ENCODE peak calls at places on chromosomes 11 and 22, in nine cellular contexts. G, X, U, H, B, D, L, M and N are unnamed samples.

GRCh38 chr11:65150513-65151271 is 16.4 kb upstream of the SYVN1 start:
- DNase-seq in G (peak), X (peak), U (peak), H (peak), B (peak), D (peak), L (peak), M (peak), N (peak)

GRCh38 chr11:66313321-66314185 is 3.3 kb downstream of the CD248 start:
- DNase-seq in G (peak), X (peak), U (no peak), H (no peak), B (no peak), D (no peak), L (no peak), M (peak), N (no peak)

GRCh38 chr11:79481795-79482194 is 41.0 kb upstream of the TENM4 start:
- DNase-seq in G (no peak), X (no peak), U (no peak), H (no peak), B (no peak), D (no peak), L (no peak), M (no peak), N (no peak)

GRCh38 chr11:62150887-62151736 is 27.3 kb downstream of the INCENP start:
- DNase-seq in G (no peak), X (peak), U (peak), H (no peak), B (no peak), D (no peak), L (no peak), M (no peak), N (no peak)

GRCh38 chr11:118597556-118597955 is 9.9 kb upstream of the PHLDB1 start:
- DNase-seq in G (no peak), X (no peak), U (peak), H (no peak), B (no peak), D (no peak), L (no peak), M (no peak), N (no peak)

GRCh38 chr11:11451501-11452005 is 98.5 kb upstream of the CSNK2A3 start:
- DNase-seq in G (no peak), X (no peak), U (no peak), H (no peak), B (no peak), D (no peak), L (peak), M (peak), N (no peak)

GRCh38 chr11:93271596-93271995 is 58.9 kb upstream of the DEUP1 start:
- DNase-seq in G (no peak), X (no peak), U (no peak), H (no peak), B (no peak), D (no peak), L (no peak), M (no peak), N (no peak)

GRCh38 chr11:86954288-86955110 is 696 bp downstream of the FZD4 start:
- DNase-seq in G (peak), X (no peak), U (no peak), H (no peak), B (no peak), D (peak), L (no peak), M (no peak), N (no peak)

GRCh38 chr11:44567876-44568256 is 2.4 kb downstream of the CD82 start:
- DNase-seq in G (no peak), X (peak), U (no peak), H (no peak), B (no peak), D (no peak), L (no peak), M (no peak), N (no peak)

GRCh38 chr11:117203069-117203407 is 3.9 kb downstream of the TAGLN start:
- DNase-seq in G (peak), X (no peak), U (no peak), H (no peak), B (no peak), D (no peak), L (no peak), M (no peak), N (no peak)

GRCh38 chr11:107857550-107858216 is 904 bp downstream of the SLC35F2 start:
- DNase-seq in G (no peak), X (no peak), U (no peak), H (no peak), B (no peak), D (no peak), L (no peak), M (no peak), N (no peak)

GRCh38 chr11:72309074-72309598 is 65.2 kb upstream of the PHOX2A start:
- DNase-seq in G (no peak), X (no peak), U (no peak), H (no peak), B (no peak), D (no peak), L (no peak), M (no peak), N (no peak)

GRCh38 chr11:12150831-12151382 is 40.5 kb downstream of the MICAL2 start:
- DNase-seq in G (no peak), X (peak), U (no peak), H (no peak), B (no peak), D (peak), L (no peak), M (no peak), N (no peak)

GRCh38 chr11:64499261-64500004 is 91.6 kb upstream of the SLC22A12 start:
- DNase-seq in G (no peak), X (no peak), U (no peak), H (no peak), B (no peak), D (peak), L (no peak), M (no peak), N (no peak)

GRCh38 chr11:110713469-110713776 is 1.2 kb upstream of the ARHGAP20 start:
- DNase-seq in G (no peak), X (no peak), U (no peak), H (no peak), B (no peak), D (no peak), L (no peak), M (no peak), N (no peak)

GRCh38 chr22:26127126-26127525 is 42.1 kb upstream of the SEZ6L start:
- DNase-seq in G (no peak), X (no peak), U (no peak), H (no peak), B (no peak), D (no peak), L (no peak), M (no peak), N (peak)

GRCh38 chr11:68383976-68384501 is 71.6 kb downstream of the LRP5 start:
- DNase-seq in G (no peak), X (peak), U (peak), H (peak), B (no peak), D (peak), L (peak), M (peak), N (no peak)

GRCh38 chr11:46741600-46742484 is 22.8 kb downstream of the F2 start:
- DNase-seq in G (no peak), X (peak), U (no peak), H (no peak), B (no peak), D (no peak), L (no peak), M (no peak), N (no peak)

GRCh38 chr11:61120865-61121831 is 18.9 kb downstream of the CD5 start:
- DNase-seq in G (no peak), X (no peak), U (peak), H (no peak), B (no peak), D (peak), L (no peak), M (no peak), N (no peak)

GRCh38 chr11:74487875-74488274 is 5.6 kb downstream of the LIPT2 start:
- DNase-seq in G (no peak), X (no peak), U (no peak), H (no peak), B (no peak), D (no peak), L (peak), M (peak), N (no peak)

GRCh38 chr22:41417622-41418390 is 28.8 kb downstream of the TOB2 start:
- DNase-seq in G (peak), X (peak), U (peak), H (peak), B (peak), D (peak), L (no peak), M (no peak), N (no peak)

GRCh38 chr22:19207902-19208283 is 29.4 kb upstream of the SLC25A1 start:
- DNase-seq in G (no peak), X (no peak), U (no peak), H (no peak), B (no peak), D (no peak), L (no peak), M (no peak), N (no peak)

GRCh38 chr22:44703269-44703870 is 1.4 kb downstream of the PRR5 start:
- DNase-seq in G (no peak), X (no peak), U (no peak), H (no peak), B (no peak), D (no peak), L (no peak), M (no peak), N (no peak)

GRCh38 chr22:27063381-27063780 is 406.0 kb downstream of the MIAT start:
- DNase-seq in G (no peak), X (no peak), U (no peak), H (no peak), B (no peak), D (no peak), L (no peak), M (no peak), N (no peak)

GRCh38 chr11:90134420-90135003 is at the start of gene NAALAD2:
- DNase-seq in G (peak), X (peak), U (no peak), H (peak), B (no peak), D (peak), L (no peak), M (peak), N (no peak)

GRCh38 chr11:45238724-45239123 is 47.4 kb downstream of the SYT13 start:
- DNase-seq in G (no peak), X (no peak), U (no peak), H (no peak), B (no peak), D (no peak), L (no peak), M (no peak), N (no peak)

GRCh38 chr11:113447621-113448310 is 27.4 kb downstream of the DRD2 start:
- DNase-seq in G (no peak), X (no peak), U (no peak), H (no peak), B (no peak), D (no peak), L (no peak), M (no peak), N (no peak)

GRCh38 chr11:65036931-65037330 is 4.1 kb upstream of the SAC3D1 start:
- DNase-seq in G (no peak), X (no peak), U (peak), H (peak), B (peak), D (peak), L (no peak), M (no peak), N (no peak)

GRCh38 chr11:63608353-63609345 is 5.6 kb downstream of the PLAAT3 start:
- DNase-seq in G (no peak), X (no peak), U (peak), H (no peak), B (no peak), D (no peak), L (no peak), M (no peak), N (no peak)

GRCh38 chr11:35276396-35276795 is 137.4 kb downstream of the CD44 start:
- DNase-seq in G (no peak), X (no peak), U (peak), H (peak), B (no peak), D (no peak), L (no peak), M (no peak), N (no peak)

GRCh38 chr22:47095395-47096122 is 333.1 kb downstream of the TBC1D22A start:
- DNase-seq in G (no peak), X (no peak), U (no peak), H (no peak), B (no peak), D (no peak), L (no peak), M (no peak), N (no peak)

GRCh38 chr11:77752518-77752917 is 68.0 kb downstream of the RSF1 start:
- DNase-seq in G (no peak), X (no peak), U (no peak), H (no peak), B (no peak), D (no peak), L (no peak), M (no peak), N (no peak)

GRCh38 chr22:36470162-36470993 is 11.1 kb downstream of the TXN2 start:
- DNase-seq in G (no peak), X (peak), U (peak), H (peak), B (peak), D (peak), L (peak), M (peak), N (no peak)
- TF ChIP-seq POLR2AphosphoS5 in G (peak), X (peak), U (peak), H (peak), B (peak), D (peak), L (no peak), M (no peak), N (peak)

DNA sequence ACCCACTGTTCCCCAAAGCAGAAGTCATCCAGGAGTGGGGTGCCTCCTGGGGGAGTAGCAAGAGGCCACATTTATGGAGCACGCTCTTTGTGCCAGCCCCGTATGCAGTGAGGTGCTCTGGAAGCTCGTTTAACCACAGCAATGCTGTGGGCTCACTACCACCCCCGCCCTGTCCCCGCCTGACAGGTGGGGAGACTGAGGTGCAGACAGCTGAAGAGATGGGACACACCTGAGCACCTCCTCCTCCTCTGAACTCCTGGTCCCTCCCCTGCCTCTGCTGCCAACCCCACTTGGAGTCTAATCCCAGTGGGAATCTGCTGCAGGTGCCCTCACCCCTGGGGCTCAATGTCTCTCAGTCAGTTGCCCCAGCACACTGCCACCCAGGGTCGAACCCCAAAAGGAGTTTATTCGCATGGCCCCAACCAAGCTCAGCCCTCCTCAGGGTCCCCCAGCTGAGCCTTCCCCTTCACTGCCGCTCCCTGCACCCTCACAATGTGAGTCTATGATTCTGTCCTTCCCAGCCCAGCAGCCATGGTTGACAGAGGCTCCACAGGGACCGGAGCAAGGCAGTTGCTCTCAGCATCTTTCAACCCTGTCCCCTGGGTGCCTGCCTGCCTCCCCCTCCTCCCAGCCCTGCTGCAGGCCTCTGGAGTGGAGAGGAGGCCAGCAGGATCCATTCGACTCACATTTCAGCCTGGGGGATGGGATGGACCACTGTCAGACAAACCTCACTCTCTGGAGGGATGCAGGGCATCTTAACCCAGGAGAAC is 13.3 kb upstream of the BCR start:
- DNase-seq in G (no peak), X (no peak), U (no peak), H (no peak), B (no peak), D (no peak), L (no peak), M (no peak), N (no peak)
- TF ChIP-seq CTCF in G (no peak), X (no peak), U (no peak), H (no peak), B (no peak), D (no peak), L (no peak), M (no peak), N (no peak)

DNA sequence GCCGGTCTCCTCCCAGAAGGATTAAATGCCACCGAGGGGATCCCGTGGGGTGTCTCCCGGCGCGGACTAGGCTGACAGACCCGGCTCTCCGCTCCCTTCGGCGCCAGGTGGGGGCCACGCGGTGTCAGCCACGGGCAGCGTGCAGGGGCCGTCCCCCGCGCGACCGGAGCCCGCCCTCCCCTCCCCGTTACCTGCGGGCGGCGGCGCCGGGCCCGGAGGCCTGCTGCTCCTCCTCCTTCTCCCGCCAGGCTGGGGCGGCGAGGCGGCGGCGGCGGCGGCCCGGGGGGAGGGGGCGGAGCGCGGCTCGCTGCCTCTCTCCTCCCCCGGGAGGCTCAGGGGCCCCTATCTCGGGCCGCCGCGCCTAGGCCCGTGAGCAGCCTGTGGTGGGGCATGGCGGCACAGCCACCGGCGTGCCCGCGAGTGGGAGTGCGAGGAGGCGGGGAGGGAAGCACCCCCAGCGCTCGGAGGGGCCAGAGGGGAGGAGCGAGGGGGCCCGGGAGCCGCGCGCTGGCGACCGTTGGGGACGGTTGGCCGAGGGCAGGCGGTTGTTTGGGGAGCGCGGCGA is 451 bp downstream of the ZBTB44 start:
- DNase-seq in G (peak), X (peak), U (peak), H (peak), B (peak), D (peak), L (peak), M (peak), N (no peak)
- TF ChIP-seq POLR2A in G (no peak), X (no peak), U (no peak), H (no peak), B (no peak), D (peak), L (no peak), M (no peak), N (no peak)

DNA sequence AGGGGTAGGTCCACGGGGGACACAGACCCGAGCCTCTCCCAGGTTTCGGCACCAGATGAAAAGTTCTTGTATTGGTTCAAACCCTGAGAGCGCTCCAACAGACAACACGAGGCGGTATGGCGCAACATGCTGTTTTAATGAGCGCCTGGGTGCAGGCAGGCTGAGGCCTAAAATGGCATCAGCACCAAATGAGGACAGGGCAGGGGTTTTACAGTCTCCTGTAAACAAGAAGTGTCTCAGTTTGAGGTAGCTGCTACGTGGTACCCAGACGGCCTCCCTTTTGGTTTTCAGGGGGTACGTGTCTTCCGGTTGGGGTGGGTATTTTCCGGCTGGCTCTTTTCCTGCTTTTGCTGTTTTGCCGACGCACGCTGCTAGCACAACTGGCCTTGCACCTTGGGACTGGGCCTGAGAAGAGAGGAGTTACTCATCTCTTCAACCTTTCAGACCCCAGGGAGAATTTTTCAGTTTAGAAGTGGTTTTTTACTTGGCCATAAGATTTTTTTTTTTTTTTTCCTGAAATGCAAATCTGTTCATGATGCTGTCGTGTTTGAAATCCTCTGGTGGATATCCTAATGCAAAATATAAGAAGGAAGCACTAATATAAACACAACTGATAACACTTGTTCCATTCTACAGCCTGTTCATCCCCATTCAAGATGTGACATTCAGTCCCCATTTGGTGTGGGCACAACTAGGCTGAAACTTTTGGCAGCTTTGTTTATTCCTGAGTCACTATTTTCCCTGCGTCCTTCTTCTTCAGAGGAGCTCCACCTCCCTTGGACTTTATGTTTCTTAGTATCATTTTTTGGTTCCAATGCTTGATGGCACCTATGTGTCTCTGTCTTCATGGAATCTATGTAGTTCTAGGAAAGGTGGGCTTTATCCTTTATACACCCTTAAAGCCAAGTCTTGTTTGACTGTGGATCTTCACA is 6.5 kb downstream of the PPFIBP2 start:
- DNase-seq in G (no peak), X (no peak), U (no peak), H (no peak), B (no peak), D (no peak), L (no peak), M (no peak), N (no peak)
- TF ChIP-seq POLR2AphosphoS5 in G (no peak), X (no peak), U (no peak), H (no peak), B (no peak), D (no peak), L (no peak), M (no peak), N (no peak)